ENCODE peak calls at places on chromosome 19, in nine cellular contexts. Y, L, O, C, I, F, Z, E and J are unnamed samples.
A peak's percentile ranks its signal among the peaks of the same experiment; 100 is the strongest.

GRCh38 chr19:6616011-6616410 is 25.1 kb upstream of the CD70 start:
- DNase-seq in Y (no peak), L (no peak), O (no peak), C (no peak), I (no peak), F (no peak), Z (no peak), E (no peak), J (no peak)

GRCh38 chr19:57212109-57212508 is 18.7 kb upstream of the AURKC start:
- DNase-seq in Y (no peak), L (no peak), O (no peak), C (no peak), I (no peak), F (no peak), Z (no peak), E (peak; percentile 33), J (no peak)

GRCh38 chr19:47315125-47315821 is 5.6 kb downstream of the C5AR1 start:
- DNase-seq in Y (peak; percentile 44), L (peak; percentile 42), O (no peak), C (peak; percentile 64), I (peak; percentile 100), F (peak; percentile 83), Z (peak; percentile 87), E (peak; percentile 97), J (peak; percentile 14)

GRCh38 chr19:47663435-47663910 is 49.7 kb upstream of the EHD2 start:
- DNase-seq in Y (no peak), L (no peak), O (no peak), C (no peak), I (peak; percentile 65), F (no peak), Z (no peak), E (peak; percentile 96), J (no peak)

GRCh38 chr19:7894612-7895309 is 6.5 kb downstream of the LRRC8E start:
- DNase-seq in Y (peak; percentile 43), L (no peak), O (peak; percentile 75), C (no peak), I (no peak), F (no peak), Z (no peak), E (no peak), J (no peak)

GRCh38 chr19:54189020-54189667 is at the start of gene MBOAT7:
- DNase-seq in Y (no peak), L (no peak), O (no peak), C (no peak), I (no peak), F (no peak), Z (no peak), E (no peak), J (no peak)

GRCh38 chr19:35528218-35529038 is at the start of gene SBSN:
- DNase-seq in Y (no peak), L (no peak), O (no peak), C (no peak), I (no peak), F (no peak), Z (no peak), E (peak; percentile 84), J (no peak)

GRCh38 chr19:21604351-21604926 is 99.0 kb downstream of the ZNF429 start:
- DNase-seq in Y (no peak), L (no peak), O (no peak), C (no peak), I (peak; percentile 45), F (no peak), Z (no peak), E (peak; percentile 21), J (peak; percentile 18)

GRCh38 chr19:15454371-15454800 is 4.6 kb upstream of the WIZ start:
- DNase-seq in Y (no peak), L (no peak), O (no peak), C (no peak), I (no peak), F (peak; percentile 41), Z (no peak), E (no peak), J (peak; percentile 40)
- TF ChIP-seq CTCF in Y (no peak), L (no peak), O (no peak), C (no peak), I (peak; percentile 7), F (peak; percentile 45), Z (no peak), E (no peak), J (peak; percentile 19)

GRCh38 chr19:55440411-55441105 is 2.5 kb downstream of the SHISA7 start:
- DNase-seq in Y (no peak), L (no peak), O (no peak), C (no peak), I (no peak), F (no peak), Z (no peak), E (no peak), J (no peak)
- TF ChIP-seq POLR2A in Y (no peak), L (no peak), O (no peak), C (no peak), I (no peak), F (no peak), Z (no peak), E (no peak), J (no peak)

GRCh38 chr19:5515737-5516136 is 52.0 kb downstream of the TINCR start:
- DNase-seq in Y (no peak), L (no peak), O (no peak), C (no peak), I (peak; percentile 18), F (no peak), Z (no peak), E (no peak), J (no peak)
- TF ChIP-seq CTCF in Y (no peak), L (no peak), O (no peak), C (no peak), I (peak; percentile 17), F (no peak), Z (peak; percentile 25), E (no peak), J (no peak)

DNA sequence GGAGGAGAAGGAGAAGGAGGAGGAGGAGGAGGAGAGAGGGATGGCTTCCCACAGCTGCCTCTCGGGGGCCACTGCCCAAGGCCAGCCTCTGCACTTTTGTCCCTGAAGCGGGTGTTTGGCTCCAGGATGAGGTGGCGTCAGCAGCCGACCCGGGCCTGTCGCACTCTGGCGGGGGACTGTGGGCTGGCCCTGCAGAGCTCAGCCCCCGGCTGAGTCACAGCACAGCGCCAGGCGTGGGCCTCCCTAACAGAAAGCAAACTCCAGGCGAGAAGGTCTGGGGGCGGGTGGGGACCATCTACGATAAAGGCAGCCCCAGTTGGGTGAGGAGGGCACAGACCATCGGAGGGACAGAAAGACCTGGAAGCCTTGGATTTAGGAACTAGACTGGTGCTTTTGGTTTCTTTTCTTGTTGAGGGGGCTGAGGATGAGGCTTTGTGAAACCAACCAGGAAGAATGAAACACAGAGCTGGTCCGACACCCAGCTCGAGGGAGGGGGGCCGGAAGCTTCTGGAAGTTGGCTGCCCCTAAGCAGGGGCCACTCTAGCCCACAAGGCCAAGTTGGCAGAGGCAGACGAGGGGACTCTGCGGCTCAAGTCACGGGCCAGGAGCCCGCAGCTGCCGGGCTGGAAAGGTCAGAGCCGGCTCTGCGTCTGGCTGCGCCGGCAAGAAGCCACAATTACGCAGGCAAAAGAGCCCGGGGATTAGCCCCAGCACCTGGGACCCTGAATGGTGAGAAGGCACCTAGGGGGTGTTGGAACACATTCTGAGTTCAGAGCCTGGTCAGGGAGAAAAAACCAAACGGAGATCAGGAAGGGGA is 18.2 kb downstream of the LSM4 start:
- DNase-seq in Y (peak; percentile 75), L (peak; percentile 88), O (peak; percentile 68), C (peak; percentile 91), I (peak; percentile 91), F (peak; percentile 90), Z (no peak), E (peak; percentile 83), J (peak; percentile 78)
- TF ChIP-seq POLR2A in Y (peak; percentile 76), L (peak; percentile 74), O (peak; percentile 41), C (no peak), I (peak; percentile 51), F (peak; percentile 77), Z (peak; percentile 55), E (peak; percentile 88), J (peak; percentile 67)

GRCh38 chr19:13881692-13882418 is 4.9 kb downstream of the NANOS3 start:
- DNase-seq in Y (peak; percentile 63), L (no peak), O (no peak), C (no peak), I (peak; percentile 76), F (peak; percentile 47), Z (no peak), E (peak; percentile 39), J (peak; percentile 50)

GRCh38 chr19:13884726-13885591 is 8.0 kb downstream of the NANOS3 start:
- DNase-seq in Y (peak; percentile 81), L (no peak), O (no peak), C (no peak), I (no peak), F (peak; percentile 59), Z (no peak), E (no peak), J (peak; percentile 97)

GRCh38 chr19:13882841-13883240 is 5.9 kb downstream of the NANOS3 start:
- DNase-seq in Y (no peak), L (no peak), O (no peak), C (no peak), I (no peak), F (no peak), Z (no peak), E (no peak), J (no peak)

GRCh38 chr19:13882419-13882795 is 5.5 kb downstream of the NANOS3 start:
- DNase-seq in Y (no peak), L (no peak), O (no peak), C (no peak), I (no peak), F (no peak), Z (no peak), E (no peak), J (no peak)

DNA sequence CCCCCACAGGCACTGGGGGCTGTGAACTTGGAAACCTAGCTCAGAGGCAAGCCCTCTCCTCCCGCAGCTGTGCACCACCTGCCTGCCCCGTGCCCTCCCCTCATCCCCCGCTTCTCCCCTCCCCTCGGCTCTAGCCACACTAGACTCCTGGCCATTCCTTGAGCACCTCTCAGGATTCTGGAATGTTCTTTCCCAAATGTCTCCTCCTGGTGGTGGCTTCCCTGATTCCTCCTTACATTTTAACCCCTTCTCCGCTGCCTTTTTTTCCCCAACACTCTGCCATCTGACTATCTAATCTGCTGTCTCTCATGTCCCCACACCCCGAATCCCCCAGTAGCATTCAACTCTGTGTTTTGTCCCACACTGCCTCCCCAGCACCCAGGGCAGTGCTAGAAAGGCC is 6.7 kb downstream of the NANOS3 start:
- DNase-seq in Y (no peak), L (no peak), O (no peak), C (no peak), I (no peak), F (no peak), Z (no peak), E (no peak), J (no peak)
- TF ChIP-seq CTCF in Y (no peak), L (no peak), O (no peak), C (no peak), I (no peak), F (no peak), Z (peak; percentile 7), E (peak; percentile 29), J (no peak)